ENCODE peak calls at places on chromosomes 2 and 18, in four cellular contexts. N is hepatocyte; O is CD8-positive, alpha-beta T cell; X is endothelial cell of umbilical vein. D is an unnamed sample. For H3K4me1, the result is how much of the 10 kb centered on the place peaks cover.

GRCh38 chr2:113977660-113978523 is 88.0 kb downstream of the ACTR3 start:
- DNase-seq in N (peak), O (no peak), X (peak), D (peak)

GRCh38 chr2:23207871-23208270 is 177.1 kb upstream of the KLHL29 start:
- DNase-seq in N (no peak), O (no peak), X (no peak), D (no peak)

GRCh38 chr2:36479406-36479805 is 118.6 kb downstream of the FEZ2 start:
- DNase-seq in N (no peak), O (no peak), X (no peak), D (no peak)

GRCh38 chr2:157443795-157444642 is at the start of gene CYTIP:
- DNase-seq in N (no peak), O (peak), X (no peak), D (no peak)

GRCh38 chr2:169799555-169799954 is 884 bp downstream of the SSB start:
- DNase-seq in N (no peak), O (no peak), X (peak), D (peak)

GRCh38 chr18:23283933-23284430 is 148.7 kb downstream of the CABLES1 start:
- DNase-seq in N (no peak), O (no peak), X (peak), D (no peak)

GRCh38 chr2:26575836-26576564 is 65.2 kb downstream of the CIB4 start:
- DNase-seq in N (no peak), O (no peak), X (no peak), D (no peak)

GRCh38 chr2:188475945-188476344 is 184.3 kb downstream of the GULP1 start:
- DNase-seq in N (no peak), O (no peak), X (no peak), D (peak)

DNA sequence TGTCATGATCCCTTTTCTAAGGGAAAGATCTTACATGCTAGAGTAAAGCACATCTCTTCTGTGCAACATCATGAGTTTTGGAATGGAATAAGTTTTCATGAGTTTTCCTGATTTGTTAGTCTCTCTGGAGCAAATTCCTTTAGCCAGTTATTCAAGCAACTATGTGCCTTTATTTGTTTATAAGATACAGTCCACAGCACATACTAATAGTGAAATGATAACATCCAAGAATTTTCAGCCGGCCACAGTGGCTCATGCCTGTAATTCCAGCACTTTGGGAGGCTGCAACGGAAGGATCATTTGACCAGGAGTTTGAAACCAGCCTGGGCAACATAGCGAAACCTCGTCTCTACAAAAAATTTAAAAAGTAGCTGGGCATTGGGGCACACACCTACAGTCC is 82.0 kb upstream of the LTBP1 start:
- DNase-seq in N (no peak), O (no peak), X (no peak), D (no peak)
- H3K27ac ChIP-seq in N (no peak), O (no peak), X (no peak), D (no peak)

DNA sequence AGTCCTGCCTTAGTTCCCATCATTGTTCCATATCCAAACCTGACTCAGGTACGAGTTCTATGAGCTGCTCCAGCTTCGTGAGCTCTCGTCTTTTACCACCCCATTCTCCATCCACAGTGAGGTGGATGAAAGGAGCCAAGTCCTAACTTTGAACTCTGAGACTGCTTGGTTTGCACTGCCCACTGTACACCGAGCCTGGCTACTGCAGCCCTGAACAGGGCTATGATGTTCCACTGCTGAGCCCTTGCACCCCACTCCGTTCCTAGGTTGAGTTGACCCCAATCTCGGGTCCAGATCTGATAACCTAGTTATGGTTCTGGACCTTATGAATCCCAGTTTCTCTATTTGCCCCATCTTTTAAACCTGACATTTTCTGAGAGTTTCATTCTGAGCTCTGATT is 5.3 kb upstream of the DYNAP start:
- DNase-seq in N (no peak), O (no peak), X (no peak), D (no peak)
- H3K4me1 ChIP-seq in N (under half), O (under half), X (under half), D (under half)

DNA sequence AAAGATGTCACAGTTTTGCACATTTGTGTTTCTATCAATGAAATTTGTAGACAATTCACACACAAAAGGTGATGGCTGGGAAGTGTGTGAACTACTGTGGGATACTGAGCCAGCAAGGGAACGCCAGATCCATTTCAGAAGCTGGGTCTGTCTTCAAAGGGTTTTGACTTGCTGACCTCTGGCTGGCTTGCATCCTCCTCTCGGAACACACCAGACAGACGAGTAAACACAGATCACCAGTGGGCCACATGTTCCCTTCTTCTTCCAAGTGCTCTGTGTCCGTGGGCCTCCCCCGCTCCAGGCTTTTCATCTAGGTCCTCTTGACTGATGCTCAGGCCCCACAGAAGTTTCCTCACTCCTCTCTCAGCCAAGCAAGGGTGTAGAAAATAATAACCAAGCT is 122.2 kb upstream of the OSR1 start:
- DNase-seq in N (no peak), O (no peak), X (no peak), D (no peak)
- TF ChIP-seq CTCF in N (no peak), O (no peak), X (no peak), D (no peak)

DNA sequence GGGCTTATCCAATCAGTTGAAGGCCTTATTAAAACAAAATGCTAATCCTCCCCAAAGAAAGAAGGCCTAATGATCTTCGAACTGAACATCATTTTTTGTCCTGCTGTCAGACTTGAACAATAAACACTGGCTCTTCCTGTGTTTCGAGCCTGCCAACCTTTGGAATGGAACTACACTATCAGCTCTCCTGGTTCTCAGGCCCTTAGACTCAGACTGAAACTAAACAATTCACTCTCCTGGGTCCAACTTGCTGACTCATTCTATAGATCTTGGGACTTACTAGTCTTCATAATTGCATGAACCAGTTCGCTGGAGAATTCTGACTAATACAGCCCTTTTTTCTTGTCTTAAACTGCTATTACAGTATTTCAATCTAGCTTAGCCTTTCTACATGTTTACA is 235.2 kb downstream of the LNPK start:
- DNase-seq in N (peak), O (no peak), X (no peak), D (no peak)
- H3K27ac ChIP-seq in N (no peak), O (no peak), X (no peak), D (no peak)

GRCh38 chr2:221125691-221126090 is 446.4 kb downstream of the EPHA4 start:
- DNase-seq in N (no peak), O (no peak), X (no peak), D (no peak)

GRCh38 chr2:221133941-221134340 is 438.2 kb downstream of the EPHA4 start:
- DNase-seq in N (no peak), O (no peak), X (no peak), D (peak)

GRCh38 chr2:221129657-221130056 is 442.4 kb downstream of the EPHA4 start:
- DNase-seq in N (no peak), O (no peak), X (no peak), D (peak)

GRCh38 chr2:221134718-221135117 is 437.4 kb downstream of the EPHA4 start:
- DNase-seq in N (no peak), O (no peak), X (no peak), D (no peak)

DNA sequence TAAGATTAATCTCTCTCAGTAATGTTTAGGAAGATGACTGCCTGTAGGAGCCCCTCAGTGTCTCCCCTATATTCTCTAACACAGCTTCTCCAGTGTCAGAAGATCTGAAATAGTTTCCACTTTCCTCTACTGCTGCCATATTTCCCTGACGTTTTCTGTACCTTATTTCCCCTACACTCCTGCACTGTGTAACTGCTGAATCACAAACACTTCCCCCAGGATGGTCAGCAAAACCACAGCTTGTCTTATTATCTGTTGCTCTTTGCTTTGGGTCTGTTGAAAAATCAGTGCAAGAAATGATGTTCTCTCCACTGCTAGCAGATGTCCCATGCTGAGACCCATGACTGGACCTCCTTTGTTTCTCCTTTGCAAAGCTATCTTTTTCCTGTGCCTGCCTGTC is 441.7 kb downstream of the EPHA4 start:
- DNase-seq in N (no peak), O (no peak), X (no peak), D (no peak)
- H3K4me1 ChIP-seq in N (under half), O (under half), X (under half), D (under half)

DNA sequence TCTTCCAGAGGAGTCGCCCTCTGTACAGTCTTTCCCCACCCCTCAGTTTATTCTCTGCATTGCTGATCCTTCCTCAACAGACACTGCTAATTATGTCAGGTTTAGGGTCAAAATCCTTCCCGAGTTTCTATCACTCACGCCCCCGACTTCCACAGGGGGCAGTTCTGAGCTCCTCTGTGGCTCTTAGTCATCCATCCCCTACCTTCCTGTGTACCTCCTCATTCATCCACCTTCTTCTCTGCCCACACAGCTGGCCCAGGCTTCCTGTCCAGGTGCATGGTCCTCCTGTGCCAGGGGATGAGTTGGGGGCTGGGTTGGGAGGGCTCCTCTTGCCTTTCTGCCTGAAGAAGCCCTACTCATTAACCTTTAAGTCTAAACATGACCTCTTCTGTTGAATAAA is 202.9 kb downstream of the ARL4C start:
- DNase-seq in N (no peak), O (no peak), X (peak), D (peak)
- TF ChIP-seq CTCF in N (no peak), O (no peak), X (no peak), D (peak)

DNA sequence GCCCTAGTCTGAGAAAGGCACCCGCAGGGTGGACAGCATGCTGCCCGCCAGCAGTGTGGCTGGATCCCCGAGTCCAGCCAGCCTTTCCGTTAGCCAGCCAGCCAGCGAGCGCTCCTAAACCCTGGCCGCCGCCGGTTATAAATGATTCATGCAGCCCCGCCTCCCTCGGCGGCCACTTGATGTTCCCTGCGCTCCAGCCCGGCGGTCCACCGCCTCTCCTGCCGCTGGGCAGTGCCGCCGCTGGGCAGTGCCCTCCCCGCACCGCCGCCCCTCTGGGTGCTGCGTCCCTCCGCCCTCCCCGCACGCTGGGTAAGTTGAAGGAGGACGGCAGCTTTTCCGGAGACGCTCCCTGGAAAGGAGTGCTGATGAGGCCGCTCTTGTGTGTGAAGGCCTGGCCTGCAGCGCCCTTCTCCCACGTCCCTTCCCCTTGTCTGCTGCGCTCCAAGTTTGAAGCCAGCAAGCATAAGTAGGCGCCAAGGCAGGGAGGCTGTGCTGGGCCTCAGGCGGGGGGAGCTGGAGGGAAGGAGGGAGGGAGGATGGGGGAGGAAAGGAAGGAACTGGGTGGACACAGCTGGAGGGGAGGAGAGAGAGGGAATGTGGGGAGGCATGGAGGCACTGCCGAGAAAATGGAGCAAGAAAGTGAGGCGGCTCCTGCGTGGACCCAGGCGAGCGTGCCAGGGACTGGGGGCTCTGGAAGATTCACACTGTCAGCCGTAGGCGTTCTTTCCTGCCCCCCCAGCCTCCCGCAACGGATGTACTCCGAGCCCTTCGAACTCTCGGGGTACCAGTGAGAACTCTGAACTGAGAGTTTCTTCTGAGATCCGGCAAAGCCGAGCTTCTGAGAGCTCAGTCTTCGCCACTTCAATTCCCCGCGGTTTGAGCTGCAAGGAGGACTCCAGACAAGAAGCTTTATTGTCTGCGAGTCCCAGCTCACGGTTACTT is 131.9 kb downstream of the GLI2 start:
- DNase-seq in N (peak), O (no peak), X (peak), D (peak)
- H3K27ac ChIP-seq in N (peak), O (no peak), X (no peak), D (peak)

GRCh38 chr2:19355931-19356544 is 2.4 kb downstream of the OSR1 start:
- DNase-seq in N (no peak), O (no peak), X (no peak), D (no peak)
- H3K4me1 ChIP-seq in N (under half), O (under half), X (under half), D (under half)